ENCODE peak calls at places on chromosome 16, in seven cellular contexts. W is ACHN; B is non-pigmented ciliary epithelial cell; V is NCI-H187; N is CD8-positive, alpha-beta memory T cell; T is effector memory CD8-positive, alpha-beta T cell; U is cardiac muscle cell. M is an unnamed sample.
A peak's percentile ranks its signal among the peaks of the same experiment; 100 is the strongest.

GRCh38 chr16:2147981-2148671 is at the start of gene RAB26:
- DNase-seq in W (peak; percentile 83), B (no peak), V (peak; percentile 49), N (peak; percentile 54), T (no peak), U (peak; percentile 67), M (peak; percentile 60)

GRCh38 chr16:50864386-50864785 is 122.5 kb downstream of the CYLD start:
- DNase-seq in W (no peak), B (no peak), V (no peak), N (no peak), T (no peak), U (no peak), M (no peak)

GRCh38 chr16:4414187-4414909 is 2.0 kb downstream of the CORO7 start:
- DNase-seq in W (no peak), B (no peak), V (no peak), N (peak; percentile 91), T (peak; percentile 70), U (no peak), M (peak; percentile 77)

GRCh38 chr16:11797957-11798299 is 870 bp upstream of the ZC3H7A start:
- DNase-seq in W (peak; percentile 27), B (no peak), V (no peak), N (no peak), T (peak; percentile 20), U (no peak), M (no peak)

GRCh38 chr16:56554441-56554840 is 10.4 kb upstream of the MT4 start:
- DNase-seq in W (no peak), B (no peak), V (no peak), N (no peak), T (no peak), U (no peak), M (no peak)

GRCh38 chr16:4935231-4935855 is 1.6 kb downstream of the PPL start:
- DNase-seq in W (no peak), B (no peak), V (no peak), N (no peak), T (no peak), U (peak; percentile 94), M (no peak)

GRCh38 chr16:88761143-88761534 is 23.9 kb downstream of the PIEZO1 start:
- DNase-seq in W (no peak), B (no peak), V (no peak), N (no peak), T (no peak), U (no peak), M (no peak)

GRCh38 chr16:27313422-27314160 is at the start of gene IL4R:
- DNase-seq in W (peak; percentile 95), B (peak; percentile 32), V (no peak), N (peak; percentile 65), T (peak; percentile 51), U (peak; percentile 95), M (peak; percentile 88)

GRCh38 chr16:69077251-69077650 is 28.2 kb upstream of the HAS3 start:
- DNase-seq in W (peak; percentile 98), B (no peak), V (no peak), N (no peak), T (no peak), U (no peak), M (no peak)